ENCODE peak calls at places on chromosomes 5 and 9, in four cellular contexts. One of them, this sample, is unnamed.

GRCh38 chr9:4243877-4244812 is 55.7 kb downstream of the GLIS3 start:
- DNase-seq in neural progenitor cell: no peak
- DNase-seq in spleen: no peak
- DNase-seq in lung: no peak
- DNase-seq in this sample: no peak

GRCh38 chr5:125829349-125829748 is 593.9 kb upstream of the GRAMD2B start:
- DNase-seq in lung: no peak
- DNase-seq in spleen: no peak
- DNase-seq in neural progenitor cell: no peak
- DNase-seq in this sample: no peak

GRCh38 chr9:122029898-122030297 is 63.2 kb downstream of the TTLL11 start:
- DNase-seq in spleen: no peak
- DNase-seq in neural progenitor cell: no peak
- DNase-seq in lung: no peak
- DNase-seq in this sample: no peak

GRCh38 chr9:104900871-104901270 is 27.1 kb downstream of the ABCA1 start:
- DNase-seq in lung: no peak
- DNase-seq in neural progenitor cell: no peak
- DNase-seq in spleen: no peak
- DNase-seq in this sample: no peak

GRCh38 chr9:36935768-36936497 is 98.1 kb downstream of the PAX5 start:
- DNase-seq in neural progenitor cell: no peak
- DNase-seq in lung: no peak
- DNase-seq in spleen: no peak
- DNase-seq in this sample: no peak

GRCh38 chr9:132572921-132573320 is 9.5 kb upstream of the BARHL1 start:
- DNase-seq in lung: no peak
- DNase-seq in spleen: no peak
- DNase-seq in neural progenitor cell: no peak
- DNase-seq in this sample: no peak

GRCh38 chr5:91499943-91500531 is 116.9 kb upstream of the ARRDC3 start:
- DNase-seq in spleen: no peak
- DNase-seq in lung: no peak
- DNase-seq in neural progenitor cell: peak; percentile 70
- DNase-seq in this sample: no peak

GRCh38 chr5:141486091-141486490 is 1.3 kb downstream of the PCDHGC4 start:
- DNase-seq in spleen: no peak
- DNase-seq in lung: no peak
- DNase-seq in neural progenitor cell: no peak
- DNase-seq in this sample: no peak

GRCh38 chr5:7673658-7674057 is 177.3 kb downstream of the CFAP90 start:
- DNase-seq in lung: no peak
- DNase-seq in spleen: no peak
- DNase-seq in neural progenitor cell: no peak
- DNase-seq in this sample: no peak

GRCh38 chr5:33939863-33940262 is 3.7 kb downstream of the RXFP3 start:
- DNase-seq in lung: no peak
- DNase-seq in spleen: no peak
- DNase-seq in neural progenitor cell: no peak
- DNase-seq in this sample: no peak

GRCh38 chr9:106713206-106713605 is 149.8 kb upstream of the ZNF462 start:
- DNase-seq in neural progenitor cell: no peak
- DNase-seq in spleen: no peak
- DNase-seq in lung: no peak
- DNase-seq in this sample: no peak

GRCh38 chr9:106716820-106717219 is 146.1 kb upstream of the ZNF462 start:
- DNase-seq in lung: no peak
- DNase-seq in spleen: no peak
- DNase-seq in neural progenitor cell: no peak
- DNase-seq in this sample: no peak

GRCh38 chr9:106718996-106719395 is 144.0 kb upstream of the ZNF462 start:
- DNase-seq in spleen: no peak
- DNase-seq in lung: no peak
- DNase-seq in neural progenitor cell: no peak
- DNase-seq in this sample: no peak

GRCh38 chr9:106722051-106722753 is 140.8 kb upstream of the ZNF462 start:
- DNase-seq in neural progenitor cell: no peak
- DNase-seq in lung: no peak
- DNase-seq in spleen: no peak
- DNase-seq in this sample: no peak

DNA sequence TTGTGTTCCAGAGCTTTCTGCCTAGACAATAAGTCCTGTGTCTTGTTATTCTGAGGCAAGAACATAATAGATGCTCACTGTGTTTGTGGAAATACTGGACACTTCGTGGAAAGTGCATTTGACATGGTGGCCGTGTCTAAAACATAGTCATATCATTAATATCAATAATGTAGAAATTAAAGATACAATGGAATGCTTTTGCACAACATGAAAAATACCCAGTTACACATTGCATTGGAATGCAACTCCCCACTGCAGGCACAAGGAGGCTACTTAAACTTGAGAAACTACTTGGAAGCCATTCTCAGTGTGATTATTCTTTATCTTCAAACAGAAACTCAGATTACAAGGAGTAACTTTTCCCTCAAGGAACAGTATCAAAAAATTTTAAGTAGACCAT is 145.3 kb upstream of the ZNF462 start:
- DNase-seq in spleen: no peak
- DNase-seq in lung: no peak
- DNase-seq in neural progenitor cell: no peak
- DNase-seq in this sample: no peak
- TF ChIP-seq CTCF in spleen: no peak
- TF ChIP-seq CTCF in lung: no peak
- TF ChIP-seq CTCF in neural progenitor cell: no peak
- TF ChIP-seq CTCF in this sample: peak; percentile 20

GRCh38 chr5:10741661-10742060 is 19.4 kb downstream of the DAP start:
- DNase-seq in spleen: no peak
- DNase-seq in lung: no peak
- DNase-seq in neural progenitor cell: no peak
- DNase-seq in this sample: no peak
- TF ChIP-seq CTCF in spleen: no peak
- TF ChIP-seq CTCF in lung: no peak
- TF ChIP-seq CTCF in neural progenitor cell: peak; percentile 15
- TF ChIP-seq CTCF in this sample: no peak

GRCh38 chr5:115888027-115888426 is 46.3 kb downstream of the AP3S1 start:
- DNase-seq in neural progenitor cell: no peak
- DNase-seq in lung: no peak
- DNase-seq in spleen: no peak
- DNase-seq in this sample: no peak
- TF ChIP-seq CTCF in neural progenitor cell: peak; percentile 16
- TF ChIP-seq CTCF in lung: no peak
- TF ChIP-seq CTCF in spleen: no peak
- TF ChIP-seq CTCF in this sample: no peak

GRCh38 chr5:56270568-56271392 is 37.6 kb upstream of the ANKRD55 start:
- DNase-seq in lung: peak; percentile 85
- DNase-seq in neural progenitor cell: peak; percentile 89
- DNase-seq in spleen: peak; percentile 91
- DNase-seq in this sample: peak; percentile 71
- TF ChIP-seq CTCF in lung: peak; percentile 97
- TF ChIP-seq CTCF in neural progenitor cell: peak; percentile 87
- TF ChIP-seq CTCF in spleen: peak; percentile 99
- TF ChIP-seq CTCF in this sample: peak; percentile 97

GRCh38 chr5:103375356-103375755 is 116.8 kb downstream of the MACIR start:
- DNase-seq in neural progenitor cell: no peak
- DNase-seq in lung: no peak
- DNase-seq in spleen: no peak
- DNase-seq in this sample: no peak
- TF ChIP-seq CTCF in neural progenitor cell: no peak
- TF ChIP-seq CTCF in lung: no peak
- TF ChIP-seq CTCF in spleen: no peak
- TF ChIP-seq CTCF in this sample: peak; percentile 29

GRCh38 chr9:112084907-112085306 is 90.2 kb downstream of the SUSD1 start:
- DNase-seq in spleen: no peak
- DNase-seq in neural progenitor cell: no peak
- DNase-seq in lung: no peak
- DNase-seq in this sample: no peak

GRCh38 chr9:112087506-112087905 is 87.6 kb downstream of the SUSD1 start:
- DNase-seq in neural progenitor cell: no peak
- DNase-seq in spleen: no peak
- DNase-seq in lung: no peak
- DNase-seq in this sample: no peak

GRCh38 chr9:112084334-112084733 is 90.8 kb downstream of the SUSD1 start:
- DNase-seq in spleen: no peak
- DNase-seq in lung: no peak
- DNase-seq in neural progenitor cell: no peak
- DNase-seq in this sample: no peak

GRCh38 chr9:112081918-112082729 is 93.0 kb downstream of the SUSD1 start:
- DNase-seq in lung: no peak
- DNase-seq in spleen: no peak
- DNase-seq in neural progenitor cell: no peak
- DNase-seq in this sample: no peak

DNA sequence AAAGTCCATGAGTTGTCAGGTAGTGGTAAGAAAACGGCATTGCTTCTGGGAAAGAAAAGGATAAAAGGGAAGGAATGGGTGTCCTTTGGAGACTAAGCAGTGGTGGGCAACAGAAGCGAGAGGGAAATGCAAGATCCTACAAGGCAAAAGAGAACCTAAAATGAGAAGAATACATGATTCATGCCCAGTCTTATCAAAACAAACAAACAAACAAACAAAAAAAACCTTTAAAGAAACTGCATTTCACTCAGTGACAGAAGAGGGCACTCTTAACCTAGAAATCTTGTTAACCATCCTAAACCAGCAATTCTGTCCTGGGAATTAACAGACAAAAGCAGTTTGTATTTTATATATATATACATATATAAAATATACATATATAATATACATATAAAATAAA is 88.5 kb downstream of the SUSD1 start:
- DNase-seq in spleen: no peak
- DNase-seq in neural progenitor cell: peak; percentile 44
- DNase-seq in lung: no peak
- DNase-seq in this sample: no peak
- TF ChIP-seq CTCF in spleen: peak; percentile 49
- TF ChIP-seq CTCF in neural progenitor cell: peak; percentile 75
- TF ChIP-seq CTCF in lung: peak; percentile 42
- TF ChIP-seq CTCF in this sample: peak; percentile 63